ENCODE peak calls at places on chromosomes 6 and 20, in seven cellular contexts. X is NCI-H526, G is Panc1, A is progenitor cell of endocrine pancreas, J is NAMALWA, H is hypothalamus, Q is AG08395. N is an unnamed sample.

GRCh38 chr20:57808266-57808866 is 98.6 kb upstream of the PMEPA1 start:
- DNase-seq in X (no peak), G (no peak), A (no peak), J (no peak), H (no peak), Q (no peak), N (no peak)

GRCh38 chr6:35146453-35146852 is 5.3 kb upstream of the TCP11 start:
- DNase-seq in X (peak; percentile 6), G (no peak), A (peak; percentile 24), J (peak; percentile 59), H (peak; percentile 32), Q (peak; percentile 70), N (peak; percentile 50)

GRCh38 chr6:167858842-167859520 is 32.3 kb downstream of the AFDN start:
- DNase-seq in X (no peak), G (no peak), A (no peak), J (no peak), H (no peak), Q (no peak), N (no peak)

GRCh38 chr20:47191074-47191673 is 165.3 kb downstream of the ZMYND8 start:
- DNase-seq in X (no peak), G (no peak), A (no peak), J (no peak), H (no peak), Q (no peak), N (no peak)

GRCh38 chr20:48682529-48683385 is 145.0 kb downstream of the PREX1 start:
- DNase-seq in X (peak; percentile 89), G (no peak), A (peak; percentile 47), J (peak; percentile 55), H (peak; percentile 56), Q (peak; percentile 94), N (peak; percentile 79)

GRCh38 chr6:27865952-27866369 is 46.2 kb downstream of the OR2B2 start:
- DNase-seq in X (peak; percentile 81), G (no peak), A (no peak), J (no peak), H (no peak), Q (no peak), N (peak; percentile 21)

GRCh38 chr6:26141378-26141901 is 54.2 kb downstream of the HFE start:
- DNase-seq in X (no peak), G (no peak), A (no peak), J (no peak), H (peak; percentile 37), Q (no peak), N (no peak)

GRCh38 chr6:42400886-42401604 is 50.7 kb downstream of the TRERF1 start:
- DNase-seq in X (no peak), G (no peak), A (no peak), J (no peak), H (no peak), Q (no peak), N (no peak)

GRCh38 chr6:49497308-49497707 is 2.4 kb upstream of the GLYATL3 start:
- DNase-seq in X (no peak), G (no peak), A (no peak), J (no peak), H (no peak), Q (no peak), N (no peak)

GRCh38 chr20:40689943-40690835 is 1.2 kb upstream of the MAFB start:
- DNase-seq in X (peak; percentile 71), G (peak; percentile 17), A (peak; percentile 91), J (peak; percentile 72), H (peak; percentile 81), Q (peak; percentile 86), N (peak; percentile 97)

GRCh38 chr6:97009781-97010492 is 85.4 kb downstream of the KLHL32 start:
- DNase-seq in X (no peak), G (no peak), A (no peak), J (no peak), H (no peak), Q (no peak), N (no peak)

GRCh38 chr6:20013485-20013884 is 176.3 kb downstream of the ID4 start:
- DNase-seq in X (no peak), G (no peak), A (no peak), J (no peak), H (peak; percentile 54), Q (no peak), N (no peak)

GRCh38 chr6:165774903-165775608 is 112.0 kb upstream of the PDE10A start:
- DNase-seq in X (no peak), G (no peak), A (no peak), J (no peak), H (no peak), Q (no peak), N (peak; percentile 64)

GRCh38 chr6:20542927-20543602 is 8.8 kb downstream of the CDKAL1 start:
- DNase-seq in X (peak; percentile 92), G (peak; percentile 77), A (no peak), J (no peak), H (no peak), Q (no peak), N (no peak)

GRCh38 chr6:155158044-155158843 is 105.6 kb upstream of the CLDN20 start:
- DNase-seq in X (no peak), G (no peak), A (no peak), J (no peak), H (no peak), Q (peak; percentile 50), N (no peak)

GRCh38 chr6:137977814-137978213 is 110.8 kb downstream of the TNFAIP3 start:
- DNase-seq in X (no peak), G (no peak), A (no peak), J (no peak), H (no peak), Q (no peak), N (no peak)

GRCh38 chr6:43013020-43013842 is 515 bp downstream of the MEA1 start:
- DNase-seq in X (no peak), G (no peak), A (no peak), J (peak; percentile 22), H (no peak), Q (peak; percentile 24), N (no peak)

GRCh38 chr20:34880095-34880680 is 3.8 kb downstream of the ACSS2 start:
- DNase-seq in X (no peak), G (no peak), A (no peak), J (no peak), H (no peak), Q (no peak), N (no peak)

GRCh38 chr20:24993337-24994185 is 1.0 kb upstream of the APMAP start:
- DNase-seq in X (peak; percentile 69), G (no peak), A (no peak), J (peak; percentile 12), H (no peak), Q (peak; percentile 54), N (no peak)

GRCh38 chr6:53437557-53438202 is 88.9 kb upstream of the ELOVL5 start:
- DNase-seq in X (peak; percentile 58), G (peak; percentile 48), A (no peak), J (peak; percentile 64), H (no peak), Q (peak; percentile 71), N (peak; percentile 38)

GRCh38 chr6:88246654-88247053 is 80.5 kb upstream of the CNR1 start:
- DNase-seq in X (no peak), G (no peak), A (no peak), J (no peak), H (no peak), Q (no peak), N (no peak)

GRCh38 chr6:116060572-116061283 is at the start of gene FRK:
- DNase-seq in X (peak; percentile 34), G (no peak), A (peak; percentile 28), J (no peak), H (no peak), Q (peak; percentile 46), N (no peak)

GRCh38 chr20:62159835-62160234 is 16.3 kb downstream of the SS18L1 start:
- DNase-seq in X (no peak), G (no peak), A (no peak), J (no peak), H (no peak), Q (peak; percentile 24), N (no peak)

GRCh38 chr20:1907586-1907985 is 12.4 kb downstream of the SIRPA start:
- DNase-seq in X (no peak), G (no peak), A (no peak), J (no peak), H (no peak), Q (peak; percentile 71), N (no peak)

GRCh38 chr6:14703586-14703985 is 542.3 kb upstream of the JARID2 start:
- DNase-seq in X (no peak), G (no peak), A (no peak), J (no peak), H (no peak), Q (no peak), N (no peak)

GRCh38 chr6:165834613-165835259 is 171.7 kb upstream of the PDE10A start:
- DNase-seq in X (no peak), G (peak; percentile 42), A (no peak), J (no peak), H (peak; percentile 21), Q (no peak), N (peak; percentile 93)